ENCODE peak calls at places on chromosomes 3 and 15, in nine cellular contexts. H is IMR-90, E is hypothalamus, G is ACHN, Q is brain microvascular endothelial cell, N is AG08396, X is RPMI8226, Y is NCI-H1417, T is iris pigment epithelial cell. I is an unnamed sample.

GRCh38 chr3:148075829-148076716 is 621.6 kb upstream of the AGTR1 start:
- DNase-seq in T (peak), Y (peak), Q (peak), G (peak), E (no peak), X (peak), N (peak), H (peak), I (peak)

GRCh38 chr3:43960448-43960840 is 269.7 kb downstream of the ABHD5 start:
- DNase-seq in N (no peak), T (peak), G (no peak), Y (no peak), H (no peak), X (peak), Q (peak), E (no peak), I (no peak)

GRCh38 chr3:54167999-54168398 is 45.6 kb downstream of the CACNA2D3 start:
- DNase-seq in N (no peak), X (no peak), G (no peak), H (no peak), T (no peak), E (no peak), Y (no peak), Q (no peak), I (no peak)

GRCh38 chr3:11095932-11096265 is 58.4 kb upstream of the HRH1 start:
- DNase-seq in G (peak), N (no peak), Q (peak), Y (no peak), E (no peak), X (peak), H (peak), T (peak), I (no peak)

GRCh38 chr15:93241696-93242585 is 152.9 kb upstream of the RGMA start:
- DNase-seq in N (no peak), E (no peak), T (no peak), X (no peak), Y (peak), G (no peak), Q (no peak), H (no peak), I (no peak)

GRCh38 chr3:63886843-63887242 is 23.2 kb downstream of the ATXN7 start:
- DNase-seq in T (peak), X (no peak), H (no peak), N (no peak), Y (no peak), Q (no peak), E (no peak), G (no peak), I (no peak)

GRCh38 chr15:42100021-42100800 is 5.8 kb upstream of the PLA2G4D start:
- DNase-seq in N (no peak), G (no peak), X (no peak), T (peak), Y (no peak), E (no peak), Q (peak), H (peak), I (no peak)

GRCh38 chr3:134149286-134149685 is 101.4 kb downstream of the RYK start:
- DNase-seq in G (no peak), N (no peak), Q (no peak), H (no peak), X (no peak), E (no peak), T (peak), Y (no peak), I (no peak)

GRCh38 chr3:189295089-189295488 is 123.3 kb downstream of the TPRG1 start:
- DNase-seq in E (no peak), Q (no peak), G (no peak), Y (no peak), X (no peak), N (no peak), T (no peak), H (no peak), I (no peak)

GRCh38 chr3:5875056-5875455 is 687.5 kb downstream of the EDEM1 start:
- DNase-seq in Q (no peak), G (no peak), Y (no peak), N (no peak), E (no peak), X (no peak), H (no peak), T (no peak), I (peak)

GRCh38 chr3:64954995-64955636 is 267.3 kb upstream of the ADAMTS9 start:
- DNase-seq in G (no peak), H (no peak), Q (no peak), Y (peak), X (no peak), N (no peak), E (no peak), T (no peak), I (no peak)

GRCh38 chr15:75229191-75230015 is 27.7 kb downstream of the C15orf39 start:
- DNase-seq in Y (no peak), T (no peak), X (no peak), E (no peak), G (no peak), Q (peak), N (peak), H (peak), I (no peak)

GRCh38 chr15:65558336-65558735 is 28.1 kb downstream of the HACD3 start:
- DNase-seq in Q (no peak), G (no peak), Y (no peak), N (peak), H (peak), T (peak), E (no peak), X (no peak), I (no peak)

GRCh38 chr3:128498901-128499530 is 6.0 kb upstream of the GATA2 start:
- DNase-seq in E (no peak), X (no peak), N (no peak), Q (no peak), Y (peak), H (no peak), G (no peak), T (no peak), I (no peak)

GRCh38 chr15:70440416-70441138 is 322.8 kb downstream of the UACA start:
- DNase-seq in E (no peak), H (no peak), G (no peak), T (no peak), N (no peak), Y (no peak), Q (no peak), X (no peak), I (no peak)

GRCh38 chr3:41417574-41417973 is 218.3 kb downstream of the CTNNB1 start:
- DNase-seq in H (no peak), E (no peak), N (no peak), Q (no peak), G (no peak), Y (no peak), X (no peak), T (no peak), I (no peak)

GRCh38 chr15:42171795-42172194 is 15.4 kb upstream of the PLA2G4F start:
- DNase-seq in N (no peak), Q (no peak), T (no peak), E (no peak), H (no peak), X (no peak), G (no peak), Y (no peak), I (no peak)

GRCh38 chr15:65519781-65520299 is 2.4 kb upstream of the DPP8 start:
- DNase-seq in G (no peak), X (no peak), N (no peak), Y (peak), E (no peak), H (no peak), T (no peak), Q (no peak), I (no peak)

GRCh38 chr3:140276698-140277097 is 341.7 kb downstream of the CLSTN2 start:
- DNase-seq in N (no peak), G (peak), Q (peak), X (peak), Y (no peak), H (peak), E (no peak), T (peak), I (no peak)

GRCh38 chr3:57982561-57983243 is 25.5 kb upstream of the FLNB start:
- DNase-seq in G (no peak), Q (no peak), T (no peak), H (no peak), X (peak), Y (no peak), E (no peak), N (no peak), I (peak)

GRCh38 chr3:18335202-18335601 is 89.9 kb downstream of the SATB1 start:
- DNase-seq in G (no peak), E (no peak), Y (no peak), H (no peak), Q (no peak), T (no peak), X (no peak), N (no peak), I (no peak)

GRCh38 chr3:126022741-126023359 is 53.9 kb downstream of the ROPN1B start:
- DNase-seq in X (no peak), H (no peak), E (no peak), T (no peak), Y (no peak), Q (no peak), G (no peak), N (no peak), I (no peak)

GRCh38 chr3:104669083-104669482 is 697.6 kb upstream of the ALCAM start:
- DNase-seq in X (no peak), G (no peak), Q (no peak), N (no peak), Y (no peak), H (no peak), E (no peak), T (no peak), I (no peak)

GRCh38 chr15:69712999-69713398 is 260.4 kb downstream of the RPLP1 start:
- DNase-seq in N (no peak), X (peak), E (no peak), H (no peak), Y (no peak), T (no peak), G (no peak), Q (no peak), I (no peak)

GRCh38 chr3:143482106-143483088 is 362.8 kb downstream of the CHST2 start:
- DNase-seq in Y (no peak), N (no peak), G (no peak), Q (no peak), E (no peak), H (no peak), X (peak), T (no peak), I (no peak)

GRCh38 chr15:58440181-58440910 is 8.6 kb downstream of the LIPC start:
- DNase-seq in X (no peak), Q (peak), N (peak), T (peak), E (no peak), H (peak), G (peak), Y (no peak), I (no peak)

GRCh38 chr3:146746190-146746589 is 141.0 kb upstream of the PLSCR5 start:
- DNase-seq in G (no peak), E (no peak), Y (no peak), X (no peak), N (no peak), H (peak), T (peak), Q (peak), I (no peak)

GRCh38 chr15:80875568-80875967 is 96.4 kb downstream of the CEMIP start:
- DNase-seq in T (peak), E (peak), Y (no peak), Q (no peak), X (no peak), G (no peak), H (no peak), N (no peak), I (peak)

GRCh38 chr15:39598958-39599845 is 18.3 kb downstream of the THBS1 start:
- DNase-seq in E (no peak), N (no peak), H (peak), Y (no peak), Q (no peak), X (no peak), T (no peak), G (peak), I (no peak)

GRCh38 chr3:79558943-79559342 is 208.9 kb downstream of the ROBO1 start:
- DNase-seq in N (no peak), G (no peak), Y (no peak), X (no peak), T (peak), E (no peak), H (no peak), Q (no peak), I (no peak)

GRCh38 chr3:47989981-47990440 is 26.2 kb downstream of the MAP4 start:
- DNase-seq in Y (peak), X (peak), Q (peak), H (peak), N (peak), T (peak), G (peak), E (peak), I (peak)

GRCh38 chr15:26376243-26376642 is 396.6 kb downstream of the GABRB3 start:
- DNase-seq in Y (no peak), N (no peak), T (no peak), H (no peak), G (no peak), X (no peak), E (no peak), Q (no peak), I (no peak)

GRCh38 chr15:29433507-29433906 is 163.9 kb upstream of the NSMCE3 start:
- DNase-seq in T (no peak), H (no peak), X (no peak), G (no peak), Y (no peak), E (no peak), Q (no peak), N (no peak), I (no peak)

GRCh38 chr3:42052867-42053351 is 38.2 kb upstream of the TRAK1 start:
- DNase-seq in T (no peak), E (peak), N (no peak), Q (no peak), G (no peak), H (peak), X (no peak), Y (no peak), I (peak)

I was measured in globus pallidus.